ENCODE peak calls at places on chromosomes 7 and 10, in nine cellular contexts. I is brain microvascular endothelial cell; U is cerebellum; O is stimulated activated CD4-positive, alpha-beta T cell treated with anti-CD3 and anti-CD28 coated beads, Interleukin-1b, Interleukin-23, amount 100 ng/mL, for 1 hour; A is germinal center; K is AG09309; J is Calu3; B is mucosa of gallbladder; S is activated naive CD4-positive, alpha-beta T cell treated with anti-CD3 and anti-CD28 coated beads, Interleukin-2, amount 10 ng/mL, durations not matched to agents 7 days and 5 days. V is an unnamed sample.

GRCh38 chr10:52420656-52421055 is 106.6 kb downstream of the DKK1 start:
- DNase-seq in B (no peak), S (no peak), U (no peak), J (no peak), I (peak), K (no peak), A (no peak), O (no peak), V (no peak)

GRCh38 chr10:31314256-31315183 is 4.5 kb upstream of the ZEB1 start:
- DNase-seq in K (no peak), B (no peak), J (no peak), I (no peak), U (no peak), O (no peak), S (no peak), A (no peak), V (no peak)

GRCh38 chr7:157014635-157015555 is 4.4 kb upstream of the MNX1 start:
- DNase-seq in J (no peak), I (no peak), S (no peak), K (no peak), A (no peak), B (no peak), U (no peak), O (no peak), V (no peak)

GRCh38 chr10:50541317-50541716 is 82.4 kb downstream of the SGMS1 start:
- DNase-seq in J (no peak), S (no peak), K (no peak), I (no peak), O (no peak), U (no peak), A (no peak), B (no peak), V (no peak)

GRCh38 chr10:130230036-130230435 is 93.8 kb downstream of the GLRX3 start:
- DNase-seq in I (no peak), U (no peak), B (no peak), O (no peak), A (no peak), S (no peak), K (no peak), J (no peak), V (no peak)

GRCh38 chr7:141737118-141737835 is 881 bp upstream of the SSBP1 start:
- DNase-seq in B (no peak), I (no peak), J (peak), K (no peak), S (no peak), A (no peak), U (no peak), O (no peak), V (no peak)

GRCh38 chr10:96758423-96758822 is 38.1 kb upstream of the PIK3AP1 start:
- DNase-seq in O (no peak), B (no peak), K (no peak), I (no peak), J (no peak), A (peak), U (no peak), S (no peak), V (no peak)

GRCh38 chr7:83786858-83787257 is 137.9 kb upstream of the SEMA3E start:
- DNase-seq in K (no peak), S (no peak), B (no peak), A (no peak), I (no peak), J (no peak), O (no peak), U (no peak), V (no peak)

GRCh38 chr7:55246181-55246580 is 119.0 kb upstream of the LANCL2 start:
- DNase-seq in B (no peak), J (no peak), A (no peak), S (no peak), K (no peak), I (no peak), O (no peak), U (no peak), V (no peak)

V was measured in stimulated activated CD8-positive, alpha-beta memory T cell treated with anti-CD3 and anti-CD28 coated beads, Interleukin-4, amount 100 ng/mL, for 1 hour.